ENCODE peak calls at places on chromosomes 12 and 14, in eight cellular contexts. U is mesenteric fat pad; L is fibroblast of lung; T is ACHN; D is central memory CD8-positive, alpha-beta T cell; W is AG04450; Q is memory B cell; S is Peyer's patch. H is an unnamed sample.
A peak's percentile ranks its signal among the peaks of the same experiment; 100 is the strongest.

GRCh38 chr12:45615268-45615667 is 114.2 kb upstream of the ARID2 start:
- DNase-seq in U (no peak), L (peak; percentile 65), T (peak; percentile 33), D (no peak), W (peak; percentile 27), Q (no peak), S (no peak), H (peak; percentile 85)

GRCh38 chr12:120720234-120720968 is 5.2 kb upstream of the ACADS start:
- DNase-seq in U (no peak), L (peak; percentile 71), T (peak; percentile 49), D (no peak), W (peak; percentile 20), Q (no peak), S (no peak), H (no peak)

GRCh38 chr12:24546084-24546483 is 402.8 kb downstream of the BCAT1 start:
- DNase-seq in U (no peak), L (no peak), T (no peak), D (no peak), W (no peak), Q (no peak), S (no peak), H (no peak)

GRCh38 chr12:93812616-93813015 is 135.4 kb downstream of the CRADD start:
- DNase-seq in U (no peak), L (peak; percentile 57), T (no peak), D (no peak), W (no peak), Q (no peak), S (no peak), H (no peak)

GRCh38 chr12:110971189-110971920 is 51.0 kb upstream of the MYL2 start:
- DNase-seq in U (no peak), L (no peak), T (no peak), D (no peak), W (no peak), Q (no peak), S (no peak), H (no peak)

GRCh38 chr14:96666088-96666487 is 131.1 kb upstream of the VRK1 start:
- DNase-seq in U (no peak), L (no peak), T (no peak), D (no peak), W (no peak), Q (no peak), S (no peak), H (no peak)

GRCh38 chr12:92619730-92620684 is 82.8 kb upstream of the PLEKHG7 start:
- DNase-seq in U (no peak), L (no peak), T (peak; percentile 24), D (no peak), W (no peak), Q (no peak), S (no peak), H (no peak)

GRCh38 chr14:24381363-24382102 is 13.5 kb downstream of the NFATC4 start:
- DNase-seq in U (no peak), L (no peak), T (no peak), D (no peak), W (no peak), Q (no peak), S (no peak), H (no peak)

GRCh38 chr14:31950760-31951637 is 126.1 kb upstream of the ARHGAP5 start:
- DNase-seq in U (no peak), L (peak; percentile 70), T (no peak), D (no peak), W (no peak), Q (no peak), S (peak; percentile 85), H (no peak)

GRCh38 chr12:42213023-42213422 is 25.0 kb downstream of the YAF2 start:
- DNase-seq in U (no peak), L (no peak), T (peak; percentile 42), D (no peak), W (no peak), Q (no peak), S (peak; percentile 53), H (peak; percentile 90)

GRCh38 chr12:64781374-64782029 is 22.3 kb upstream of the GNS start:
- DNase-seq in U (no peak), L (no peak), T (no peak), D (no peak), W (no peak), Q (no peak), S (no peak), H (peak; percentile 79)

GRCh38 chr14:22824711-22825359 is 4.9 kb upstream of the MRPL52 start:
- DNase-seq in U (no peak), L (peak; percentile 95), T (peak; percentile 87), D (no peak), W (peak; percentile 87), Q (no peak), S (peak; percentile 79), H (peak; percentile 50)

GRCh38 chr12:12056951-12057350 is 13.8 kb upstream of the BCL2L14 start:
- DNase-seq in U (no peak), L (no peak), T (no peak), D (no peak), W (no peak), Q (no peak), S (no peak), H (peak; percentile 56)

GRCh38 chr14:99258341-99258781 is 13.6 kb downstream of the BCL11B start:
- DNase-seq in U (peak; percentile 57), L (no peak), T (no peak), D (no peak), W (no peak), Q (no peak), S (no peak), H (no peak)

GRCh38 chr14:26841920-26842741 is 244.3 kb upstream of the NOVA1 start:
- DNase-seq in U (no peak), L (peak; percentile 99), T (peak; percentile 86), D (no peak), W (peak; percentile 0), Q (no peak), S (peak; percentile 66), H (peak; percentile 80)

GRCh38 chr14:23119362-23120327 is 590 bp upstream of the CEBPE start:
- DNase-seq in U (peak; percentile 84), L (no peak), T (no peak), D (no peak), W (no peak), Q (peak; percentile 30), S (peak; percentile 72), H (no peak)

GRCh38 chr14:96889091-96889490 is 91.9 kb downstream of the VRK1 start:
- DNase-seq in U (no peak), L (no peak), T (no peak), D (no peak), W (no peak), Q (no peak), S (no peak), H (no peak)

H was measured in DMS53.